ENCODE peak calls at places on chromosomes 7 and 10, in nine cellular contexts. Q is left lung, T is body of pancreas, U is esophagus squamous epithelium, P is tibial artery, G is astrocyte, V is endodermal cell, L is fibroblast of lung, R is pancreas. Z is an unnamed sample.

GRCh38 chr10:103584216-103585010 is 90.9 kb downstream of the NEURL1 start:
- DNase-seq in T (no peak), P (no peak), V (no peak), U (no peak), G (no peak), L (peak; percentile 11), R (no peak), Q (peak; percentile 84), Z (peak; percentile 68)

GRCh38 chr10:43354879-43355380 is 16.5 kb upstream of the FXYD4 start:
- DNase-seq in G (no peak), L (no peak), V (no peak), U (no peak), R (no peak), Q (no peak), P (no peak), T (no peak), Z (no peak)

GRCh38 chr10:125190961-125191360 is 30.6 kb upstream of the CTBP2 start:
- DNase-seq in U (no peak), R (no peak), L (no peak), Q (no peak), T (no peak), P (no peak), G (no peak), V (no peak), Z (no peak)

GRCh38 chr7:144720139-144720538 is 115.7 kb downstream of the TPK1 start:
- DNase-seq in R (no peak), P (no peak), G (peak; percentile 3), L (peak; percentile 6), V (peak; percentile 79), T (no peak), U (no peak), Q (no peak), Z (no peak)

GRCh38 chr10:5546891-5547683 is 22.3 kb downstream of the CALML3 start:
- DNase-seq in R (no peak), V (peak; percentile 23), U (no peak), G (peak; percentile 58), L (peak; percentile 68), Q (peak; percentile 77), T (peak; percentile 59), P (peak; percentile 23), Z (no peak)

GRCh38 chr7:92325850-92326249 is 80.1 kb downstream of the ANKIB1 start:
- DNase-seq in Q (no peak), G (no peak), V (no peak), R (no peak), T (no peak), L (no peak), U (no peak), P (no peak), Z (no peak)

GRCh38 chr7:5743803-5744202 is 37.7 kb downstream of the RNF216 start:
- DNase-seq in U (no peak), V (no peak), Q (no peak), G (no peak), T (no peak), L (no peak), P (no peak), R (no peak), Z (no peak)

GRCh38 chr7:46932656-46933424 is 649.1 kb downstream of the TNS3 start:
- DNase-seq in R (no peak), V (no peak), U (no peak), Q (no peak), L (peak; percentile 95), P (peak; percentile 73), G (peak; percentile 95), T (no peak), Z (no peak)

GRCh38 chr10:124992462-124993344 is 50.8 kb downstream of the ZRANB1 start:
- DNase-seq in U (no peak), L (peak; percentile 54), V (peak; percentile 86), R (peak; percentile 69), T (peak; percentile 77), P (peak; percentile 81), G (peak; percentile 38), Q (peak; percentile 72), Z (no peak)

GRCh38 chr10:131187274-131187673 is 124.2 kb downstream of the TCERG1L start:
- DNase-seq in P (no peak), T (no peak), G (no peak), U (no peak), V (no peak), Q (no peak), L (no peak), R (no peak), Z (no peak)

GRCh38 chr7:79272066-79272669 is 181.3 kb downstream of the MAGI2 start:
- DNase-seq in R (no peak), Q (no peak), G (peak; percentile 26), P (no peak), T (no peak), L (peak; percentile 34), V (no peak), U (no peak), Z (no peak)

GRCh38 chr7:33979807-33980355 is 74.5 kb downstream of the BMPER start:
- DNase-seq in U (no peak), R (no peak), Q (no peak), L (peak; percentile 94), T (no peak), G (peak; percentile 92), V (no peak), P (no peak), Z (no peak)

GRCh38 chr7:140284062-140284461 is 107.3 kb upstream of the KDM7A start:
- DNase-seq in R (no peak), L (peak; percentile 5), V (no peak), P (no peak), Q (no peak), U (no peak), T (no peak), G (no peak), Z (no peak)

GRCh38 chr10:71270301-71270777 is 48.7 kb upstream of the SLC29A3 start:
- DNase-seq in R (no peak), V (peak; percentile 92), P (peak; percentile 53), Q (no peak), U (no peak), L (peak; percentile 79), T (peak; percentile 56), G (peak; percentile 70), Z (no peak)

GRCh38 chr7:148503900-148504487 is 86.6 kb upstream of the C7orf33 start:
- DNase-seq in R (no peak), P (no peak), T (no peak), L (peak; percentile 10), V (no peak), G (peak; percentile 12), Q (no peak), U (no peak), Z (no peak)

GRCh38 chr7:106522691-106523090 is 138.3 kb downstream of the CCDC71L start:
- DNase-seq in U (no peak), P (no peak), R (no peak), V (no peak), L (no peak), T (no peak), Q (no peak), G (no peak), Z (no peak)

GRCh38 chr7:23469961-23470250 is 385 bp downstream of the IGF2BP3 start:
- DNase-seq in G (no peak), V (peak; percentile 63), Q (no peak), R (no peak), U (no peak), P (no peak), T (no peak), L (no peak), Z (no peak)

GRCh38 chr10:68831961-68832455 is 4.7 kb downstream of the STOX1 start:
- DNase-seq in T (no peak), G (no peak), L (no peak), U (no peak), V (no peak), Q (no peak), P (no peak), R (no peak), Z (no peak)

GRCh38 chr10:6220418-6221191 is 17.9 kb downstream of the PFKFB3 start:
- DNase-seq in U (no peak), V (no peak), T (no peak), R (no peak), G (no peak), Q (no peak), P (no peak), L (no peak), Z (no peak)

GRCh38 chr10:3425713-3426112 is 253.1 kb upstream of the PITRM1 start:
- DNase-seq in R (no peak), G (no peak), Q (peak; percentile 36), V (no peak), P (no peak), T (no peak), L (no peak), U (no peak), Z (no peak)

GRCh38 chr7:143048827-143049226 is 3.3 kb upstream of the OR6V1 start:
- DNase-seq in P (no peak), T (no peak), R (no peak), G (no peak), Q (no peak), L (no peak), U (no peak), V (no peak), Z (no peak)
- H3K27ac ChIP-seq in P (no peak overlapping the region), T (no peak overlapping the region), R (no peak overlapping the region), G (no peak overlapping the region), Q (no peak overlapping the region), L (no peak overlapping the region), U (no peak overlapping the region), V (no peak overlapping the region), Z (no peak overlapping the region)

GRCh38 chr7:158328376-158329013 is 259.1 kb downstream of the PTPRN2 start:
- DNase-seq in P (no peak), L (no peak), V (peak; percentile 22), R (no peak), U (no peak), G (no peak), T (no peak), Q (no peak), Z (no peak)
- H3K9me3 ChIP-seq in P (no peaks in the 10 kb centered on the region), L (peaks cover 11% of the 10 kb centered on the region), V (peaks cover 76% of the 10 kb centered on the region), R (no peaks in the 10 kb centered on the region), U (no peaks in the 10 kb centered on the region), G (peaks cover 22% of the 10 kb centered on the region), T (no peaks in the 10 kb centered on the region), Q (peaks cover 26% of the 10 kb centered on the region), Z (no peaks in the 10 kb centered on the region)

DNA sequence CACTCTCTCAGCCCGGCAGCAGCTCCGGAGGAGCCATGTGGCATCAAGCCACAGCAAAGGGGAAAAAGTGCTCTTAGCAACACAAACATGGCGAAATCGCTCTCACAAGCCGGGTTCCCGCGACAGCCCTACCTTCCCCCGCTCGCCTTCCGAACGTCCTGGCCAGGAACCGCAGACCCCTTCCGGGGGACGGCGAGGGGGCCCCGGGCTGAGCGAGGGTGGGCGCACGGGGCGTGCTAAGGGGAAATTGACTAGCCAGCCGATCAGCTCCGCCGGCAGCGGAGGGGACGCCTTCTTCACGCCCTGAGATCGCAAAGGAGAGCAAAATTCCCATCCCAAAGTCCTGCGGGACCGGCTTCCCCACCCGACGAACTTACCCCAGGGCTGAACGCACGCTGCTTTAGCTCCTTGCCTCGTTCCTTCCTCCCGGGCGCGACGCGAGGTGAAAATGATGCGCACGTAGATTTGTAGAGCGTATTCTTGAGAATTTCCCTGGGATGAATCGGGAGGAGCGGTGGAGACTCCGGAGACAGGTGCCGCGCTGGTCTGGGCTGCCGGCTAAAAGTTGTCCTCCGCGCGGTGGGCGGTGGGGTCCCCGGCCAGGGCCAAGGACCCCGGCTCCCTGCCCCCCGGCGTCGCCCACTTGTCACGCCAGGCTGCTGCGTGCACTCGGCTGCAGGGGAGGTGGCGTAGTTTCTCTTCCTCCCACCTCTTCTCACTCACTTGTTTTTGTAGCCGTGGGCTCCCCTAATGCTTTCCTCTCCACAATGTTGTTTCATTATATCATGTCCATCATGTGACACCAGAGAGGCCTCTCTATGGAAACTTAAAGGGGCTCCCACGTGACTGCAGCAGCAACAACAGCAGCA is 220.1 kb upstream of the MKLN1 start:
- DNase-seq in P (peak; percentile 90), Q (peak; percentile 85), R (peak; percentile 73), T (peak; percentile 73), U (peak; percentile 29), G (peak; percentile 66), V (peak; percentile 79), L (peak; percentile 73), Z (peak; percentile 57)
- TF ChIP-seq CTCF in P (no peak), Q (no peak), R (no peak), T (peak; percentile 12), U (no peak), G (no peak), V (no peak), L (no peak), Z (peak; percentile 33)

GRCh38 chr10:23779287-23779686 is 340.4 kb downstream of the OTUD1 start:
- DNase-seq in V (no peak), R (no peak), U (no peak), P (no peak), G (no peak), L (no peak), T (no peak), Q (no peak), Z (no peak)
- H3K27ac ChIP-seq in V (no peak overlapping the region), R (no peak overlapping the region), U (no peak overlapping the region), P (no peak overlapping the region), G (no peak overlapping the region), L (no peak overlapping the region), T (no peak overlapping the region), Q (no peak overlapping the region), Z (no peak overlapping the region)